ENCODE peak calls at places on chromosomes 5 and 9, in four cellular contexts. Y, G, R and E are unnamed samples.

GRCh38 chr9:133727876-133728441 is 10.2 kb downstream of the SARDH start:
- DNase-seq in Y (no peak), G (no peak), R (no peak), E (no peak)

GRCh38 chr5:84724683-84725082 is 340.0 kb upstream of the EDIL3 start:
- DNase-seq in Y (peak; percentile 14), G (no peak), R (no peak), E (no peak)

GRCh38 chr5:6505415-6505763 is 56.7 kb downstream of the UBE2QL1 start:
- DNase-seq in Y (no peak), G (no peak), R (no peak), E (no peak)

GRCh38 chr5:142807378-142807911 is 37.3 kb downstream of the ARHGAP26 start:
- DNase-seq in Y (no peak), G (no peak), R (no peak), E (no peak)

GRCh38 chr5:176870110-176870591 is 29.0 kb downstream of the HK3 start:
- DNase-seq in Y (peak; percentile 65), G (peak; percentile 24), R (no peak), E (peak; percentile 29)

GRCh38 chr5:17180957-17181723 is 36.3 kb upstream of the BASP1 start:
- DNase-seq in Y (peak; percentile 81), G (no peak), R (no peak), E (peak; percentile 12)

GRCh38 chr9:110555971-110556370 is 23.6 kb downstream of the SVEP1 start:
- DNase-seq in Y (peak; percentile 22), G (peak; percentile 27), R (no peak), E (peak; percentile 5)

GRCh38 chr9:136721339-136722092 is 9.1 kb downstream of the DIPK1B start:
- DNase-seq in Y (no peak), G (no peak), R (no peak), E (no peak)

GRCh38 chr5:38673671-38674071 is 117.2 kb upstream of the LIFR start:
- DNase-seq in Y (no peak), G (no peak), R (no peak), E (no peak)

GRCh38 chr5:91277840-91278239 is 105.3 kb downstream of the ARRDC3 start:
- DNase-seq in Y (no peak), G (no peak), R (no peak), E (no peak)

GRCh38 chr5:10233505-10233904 is 16.2 kb downstream of the ATPSCKMT start:
- DNase-seq in Y (peak; percentile 79), G (no peak), R (no peak), E (peak; percentile 40)

GRCh38 chr5:33816791-33817190 is 75.0 kb downstream of the ADAMTS12 start:
- DNase-seq in Y (no peak), G (no peak), R (no peak), E (no peak)

GRCh38 chr5:176660530-176660859 is 13.2 kb downstream of the TSPAN17 start:
- DNase-seq in Y (no peak), G (no peak), R (no peak), E (no peak)

GRCh38 chr5:60036539-60036938 is 143.0 kb upstream of the PDE4D start:
- DNase-seq in Y (no peak), G (no peak), R (no peak), E (no peak)

GRCh38 chr9:128921881-128922763 is 1.3 kb downstream of the PHYHD1 start:
- DNase-seq in Y (no peak), G (no peak), R (peak; percentile 17), E (no peak)

GRCh38 chr5:34459908-34460307 is 196.2 kb upstream of the RAI14 start:
- DNase-seq in Y (no peak), G (no peak), R (no peak), E (no peak)

GRCh38 chr5:43560128-43560527 is 3.3 kb upstream of the PAIP1 start:
- DNase-seq in Y (peak; percentile 53), G (no peak), R (no peak), E (no peak)

GRCh38 chr9:130209422-130209821 is 37.2 kb downstream of the NCS1 start:
- DNase-seq in Y (no peak), G (no peak), R (no peak), E (no peak)

GRCh38 chr9:99039388-99040182 is 65.3 kb upstream of the TGFBR1 start:
- DNase-seq in Y (no peak), G (no peak), R (no peak), E (no peak)

GRCh38 chr5:56383761-56384160 is 150.6 kb upstream of the ANKRD55 start:
- DNase-seq in Y (no peak), G (no peak), R (no peak), E (no peak)

GRCh38 chr5:154166901-154167791 is 23.4 kb upstream of the GALNT10 start:
- DNase-seq in Y (no peak), G (no peak), R (no peak), E (no peak)

GRCh38 chr5:132227235-132227484 is 493 bp downstream of the P4HA2 start:
- DNase-seq in Y (no peak), G (no peak), R (no peak), E (no peak)

GRCh38 chr5:145203193-145203592 is 631.9 kb downstream of the PRELID2 start:
- DNase-seq in Y (no peak), G (no peak), R (no peak), E (no peak)

GRCh38 chr5:44233691-44234090 is 155.5 kb downstream of the FGF10 start:
- DNase-seq in Y (no peak), G (no peak), R (no peak), E (no peak)

GRCh38 chr5:124584991-124585715 is 161.3 kb downstream of the ZNF608 start:
- DNase-seq in Y (no peak), G (no peak), R (no peak), E (no peak)

GRCh38 chr9:134325096-134325812 is 1.0 kb upstream of the RXRA start:
- DNase-seq in Y (no peak), G (peak; percentile 65), R (no peak), E (peak; percentile 64)

GRCh38 chr5:3709058-3709723 is 113.6 kb downstream of the IRX1 start:
- DNase-seq in Y (no peak), G (no peak), R (no peak), E (no peak)

GRCh38 chr5:21688655-21689054 is 1164.5 kb downstream of the CDH12 start:
- DNase-seq in Y (peak; percentile 74), G (no peak), R (no peak), E (no peak)

GRCh38 chr9:22211588-22212360 is 202.7 kb upstream of the CDKN2B start:
- DNase-seq in Y (no peak), G (no peak), R (no peak), E (no peak)

GRCh38 chr5:110751902-110752762 is 13.3 kb downstream of the SLC25A46 start:
- DNase-seq in Y (peak; percentile 91), G (no peak), R (no peak), E (peak; percentile 20)

GRCh38 chr5:172187118-172188032 is 649 bp downstream of the STK10 start:
- DNase-seq in Y (peak; percentile 65), G (peak; percentile 83), R (peak; percentile 59), E (peak; percentile 84)

GRCh38 chr9:111525056-111525977 is at the start of gene ZNF483:
- DNase-seq in Y (no peak), G (peak; percentile 72), R (peak; percentile 56), E (peak; percentile 67)

GRCh38 chr5:52771343-52772039 is 16.2 kb upstream of the ITGA1 start:
- DNase-seq in Y (no peak), G (no peak), R (peak; percentile 4), E (peak; percentile 45)

GRCh38 chr5:124736111-124736813 is 10.2 kb downstream of the ZNF608 start:
- DNase-seq in Y (peak; percentile 98), G (no peak), R (no peak), E (peak; percentile 71)

GRCh38 chr9:29816954-29817703 is 2243.8 kb upstream of the C9orf72 start:
- DNase-seq in Y (no peak), G (no peak), R (no peak), E (no peak)

GRCh38 chr9:74846771-74847170 is 41.0 kb downstream of the TRPM6 start:
- DNase-seq in Y (peak; percentile 78), G (no peak), R (no peak), E (no peak)

GRCh38 chr5:105506692-105507277 is 1944.2 kb upstream of the NUDT12 start:
- DNase-seq in Y (peak; percentile 51), G (no peak), R (no peak), E (no peak)

GRCh38 chr9:83233647-83234046 is 170.7 kb upstream of the RASEF start:
- DNase-seq in Y (no peak), G (no peak), R (no peak), E (no peak)

GRCh38 chr9:115106642-115107041 is 11.3 kb downstream of the TNC start:
- DNase-seq in Y (no peak), G (no peak), R (no peak), E (no peak)

GRCh38 chr9:110152704-110153374 is 55.1 kb downstream of the C9orf152 start:
- DNase-seq in Y (peak; percentile 30), G (peak; percentile 37), R (no peak), E (peak; percentile 62)